ENCODE peak calls at places on chromosomes 3 and 15, in nine cellular contexts. One of them, this sample, is unnamed. For H3K4me1, the result is how much of the 10 kb centered on the place peaks cover.

GRCh38 chr3:174170248-174170647 is 688.9 kb upstream of the NAALADL2 start:
- DNase-seq in hepatocyte: peak
- DNase-seq in GM12878: no peak
- DNase-seq in heart right ventricle: no peak
- DNase-seq in left ventricle myocardium inferior: no peak
- DNase-seq in uterus: no peak
- DNase-seq in neural progenitor cell: no peak
- DNase-seq in breast epithelium: no peak
- DNase-seq in esophagus squamous epithelium: no peak
- DNase-seq in this sample: no peak

GRCh38 chr15:40746916-40747418 is 8.1 kb downstream of the RMDN3 start:
- DNase-seq in hepatocyte: no peak
- DNase-seq in GM12878: no peak
- DNase-seq in heart right ventricle: no peak
- DNase-seq in left ventricle myocardium inferior: no peak
- DNase-seq in uterus: no peak
- DNase-seq in neural progenitor cell: no peak
- DNase-seq in breast epithelium: no peak
- DNase-seq in esophagus squamous epithelium: no peak
- DNase-seq in this sample: no peak

GRCh38 chr15:76197703-76198455 is 113.4 kb downstream of the ETFA start:
- DNase-seq in hepatocyte: no peak
- DNase-seq in GM12878: no peak
- DNase-seq in heart right ventricle: no peak
- DNase-seq in left ventricle myocardium inferior: no peak
- DNase-seq in uterus: no peak
- DNase-seq in neural progenitor cell: no peak
- DNase-seq in breast epithelium: no peak
- DNase-seq in esophagus squamous epithelium: no peak
- DNase-seq in this sample: no peak

GRCh38 chr3:191894406-191894805 is 433.4 kb downstream of the PYDC2 start:
- DNase-seq in hepatocyte: no peak
- DNase-seq in GM12878: no peak
- DNase-seq in heart right ventricle: no peak
- DNase-seq in left ventricle myocardium inferior: no peak
- DNase-seq in uterus: no peak
- DNase-seq in neural progenitor cell: no peak
- DNase-seq in breast epithelium: no peak
- DNase-seq in esophagus squamous epithelium: no peak
- DNase-seq in this sample: no peak

GRCh38 chr15:69460481-69460880 is 7.9 kb downstream of the RPLP1 start:
- DNase-seq in hepatocyte: no peak
- DNase-seq in GM12878: no peak
- DNase-seq in heart right ventricle: no peak
- DNase-seq in left ventricle myocardium inferior: no peak
- DNase-seq in uterus: no peak
- DNase-seq in neural progenitor cell: no peak
- DNase-seq in breast epithelium: no peak
- DNase-seq in esophagus squamous epithelium: no peak
- DNase-seq in this sample: no peak

GRCh38 chr3:55572816-55573215 is 85.7 kb upstream of the WNT5A start:
- DNase-seq in hepatocyte: no peak
- DNase-seq in GM12878: no peak
- DNase-seq in heart right ventricle: no peak
- DNase-seq in left ventricle myocardium inferior: no peak
- DNase-seq in uterus: no peak
- DNase-seq in neural progenitor cell: no peak
- DNase-seq in breast epithelium: no peak
- DNase-seq in esophagus squamous epithelium: no peak
- DNase-seq in this sample: no peak

GRCh38 chr3:178405456-178405970 is 130.7 kb upstream of the KCNMB2 start:
- DNase-seq in hepatocyte: no peak
- DNase-seq in GM12878: no peak
- DNase-seq in heart right ventricle: no peak
- DNase-seq in left ventricle myocardium inferior: no peak
- DNase-seq in uterus: no peak
- DNase-seq in neural progenitor cell: no peak
- DNase-seq in breast epithelium: no peak
- DNase-seq in esophagus squamous epithelium: no peak
- DNase-seq in this sample: no peak

GRCh38 chr3:114449271-114450007 is 155.6 kb downstream of the TIGIT start:
- DNase-seq in hepatocyte: no peak
- DNase-seq in GM12878: no peak
- DNase-seq in heart right ventricle: no peak
- DNase-seq in left ventricle myocardium inferior: no peak
- DNase-seq in uterus: no peak
- DNase-seq in neural progenitor cell: no peak
- DNase-seq in breast epithelium: no peak
- DNase-seq in esophagus squamous epithelium: no peak
- DNase-seq in this sample: peak

GRCh38 chr3:8975081-8976020 is 12.1 kb upstream of the RAD18 start:
- DNase-seq in hepatocyte: no peak
- DNase-seq in GM12878: no peak
- DNase-seq in heart right ventricle: no peak
- DNase-seq in left ventricle myocardium inferior: no peak
- DNase-seq in uterus: no peak
- DNase-seq in neural progenitor cell: no peak
- DNase-seq in breast epithelium: no peak
- DNase-seq in esophagus squamous epithelium: no peak
- DNase-seq in this sample: no peak

GRCh38 chr3:170154084-170154483 is 27.4 kb downstream of the PHC3 start:
- DNase-seq in hepatocyte: no peak
- DNase-seq in GM12878: no peak
- DNase-seq in heart right ventricle: no peak
- DNase-seq in left ventricle myocardium inferior: no peak
- DNase-seq in uterus: no peak
- DNase-seq in neural progenitor cell: no peak
- DNase-seq in breast epithelium: no peak
- DNase-seq in esophagus squamous epithelium: no peak
- DNase-seq in this sample: no peak

GRCh38 chr3:193400304-193400703 is 21.8 kb upstream of the ATP13A5 start:
- DNase-seq in hepatocyte: no peak
- DNase-seq in GM12878: no peak
- DNase-seq in heart right ventricle: no peak
- DNase-seq in left ventricle myocardium inferior: no peak
- DNase-seq in uterus: no peak
- DNase-seq in neural progenitor cell: no peak
- DNase-seq in breast epithelium: peak
- DNase-seq in esophagus squamous epithelium: no peak
- DNase-seq in this sample: no peak

GRCh38 chr3:192408721-192409151 is 318.6 kb downstream of the FGF12 start:
- DNase-seq in hepatocyte: peak
- DNase-seq in GM12878: no peak
- DNase-seq in heart right ventricle: peak
- DNase-seq in left ventricle myocardium inferior: peak
- DNase-seq in uterus: no peak
- DNase-seq in neural progenitor cell: peak
- DNase-seq in breast epithelium: no peak
- DNase-seq in esophagus squamous epithelium: no peak
- DNase-seq in this sample: no peak

GRCh38 chr3:15042936-15043335 is 22.2 kb downstream of the MRPS25 start:
- DNase-seq in hepatocyte: no peak
- DNase-seq in GM12878: no peak
- DNase-seq in heart right ventricle: no peak
- DNase-seq in left ventricle myocardium inferior: no peak
- DNase-seq in uterus: no peak
- DNase-seq in neural progenitor cell: no peak
- DNase-seq in breast epithelium: no peak
- DNase-seq in esophagus squamous epithelium: no peak
- DNase-seq in this sample: no peak

GRCh38 chr15:59532770-59533379 is 78.7 kb upstream of the GCNT3 start:
- DNase-seq in hepatocyte: peak
- DNase-seq in GM12878: no peak
- DNase-seq in heart right ventricle: no peak
- DNase-seq in left ventricle myocardium inferior: no peak
- DNase-seq in uterus: no peak
- DNase-seq in neural progenitor cell: peak
- DNase-seq in breast epithelium: no peak
- DNase-seq in esophagus squamous epithelium: no peak
- DNase-seq in this sample: peak

GRCh38 chr3:42013652-42014442 is 51.9 kb upstream of the ULK4 start:
- DNase-seq in hepatocyte: peak
- DNase-seq in GM12878: no peak
- DNase-seq in heart right ventricle: peak
- DNase-seq in left ventricle myocardium inferior: peak
- DNase-seq in uterus: peak
- DNase-seq in neural progenitor cell: peak
- DNase-seq in breast epithelium: no peak
- DNase-seq in esophagus squamous epithelium: no peak
- DNase-seq in this sample: peak

GRCh38 chr15:88792342-88793282 is 10.6 kb upstream of the ACAN start:
- DNase-seq in hepatocyte: no peak
- DNase-seq in GM12878: no peak
- DNase-seq in heart right ventricle: no peak
- DNase-seq in left ventricle myocardium inferior: no peak
- DNase-seq in uterus: no peak
- DNase-seq in neural progenitor cell: peak
- DNase-seq in breast epithelium: no peak
- DNase-seq in esophagus squamous epithelium: no peak
- DNase-seq in this sample: no peak

GRCh38 chr3:125058959-125059358 is 3.2 kb upstream of the HEG1 start:
- DNase-seq in hepatocyte: no peak
- DNase-seq in GM12878: no peak
- DNase-seq in heart right ventricle: no peak
- DNase-seq in left ventricle myocardium inferior: no peak
- DNase-seq in uterus: no peak
- DNase-seq in neural progenitor cell: no peak
- DNase-seq in breast epithelium: no peak
- DNase-seq in esophagus squamous epithelium: no peak
- DNase-seq in this sample: no peak

GRCh38 chr3:125059488-125060245 is 3.9 kb upstream of the HEG1 start:
- DNase-seq in hepatocyte: no peak
- DNase-seq in GM12878: no peak
- DNase-seq in heart right ventricle: no peak
- DNase-seq in left ventricle myocardium inferior: no peak
- DNase-seq in uterus: no peak
- DNase-seq in neural progenitor cell: no peak
- DNase-seq in breast epithelium: no peak
- DNase-seq in esophagus squamous epithelium: no peak
- DNase-seq in this sample: no peak

GRCh38 chr3:125062904-125063618 is 7.3 kb upstream of the HEG1 start:
- DNase-seq in hepatocyte: peak
- DNase-seq in GM12878: no peak
- DNase-seq in heart right ventricle: peak
- DNase-seq in left ventricle myocardium inferior: peak
- DNase-seq in uterus: peak
- DNase-seq in neural progenitor cell: no peak
- DNase-seq in breast epithelium: peak
- DNase-seq in esophagus squamous epithelium: no peak
- DNase-seq in this sample: no peak

GRCh38 chr3:125061646-125062045 is 5.8 kb upstream of the HEG1 start:
- DNase-seq in hepatocyte: no peak
- DNase-seq in GM12878: no peak
- DNase-seq in heart right ventricle: no peak
- DNase-seq in left ventricle myocardium inferior: no peak
- DNase-seq in uterus: no peak
- DNase-seq in neural progenitor cell: no peak
- DNase-seq in breast epithelium: no peak
- DNase-seq in esophagus squamous epithelium: no peak
- DNase-seq in this sample: no peak

GRCh38 chr3:125061170-125061569 is 5.4 kb upstream of the HEG1 start:
- DNase-seq in hepatocyte: peak
- DNase-seq in GM12878: no peak
- DNase-seq in heart right ventricle: peak
- DNase-seq in left ventricle myocardium inferior: peak
- DNase-seq in uterus: peak
- DNase-seq in neural progenitor cell: no peak
- DNase-seq in breast epithelium: no peak
- DNase-seq in esophagus squamous epithelium: no peak
- DNase-seq in this sample: no peak
- H3K4me1 ChIP-seq in hepatocyte: under half
- H3K4me1 ChIP-seq in GM12878: under half
- H3K4me1 ChIP-seq in heart right ventricle: half or more
- H3K4me1 ChIP-seq in left ventricle myocardium inferior: half or more
- H3K4me1 ChIP-seq in uterus: under half
- H3K4me1 ChIP-seq in neural progenitor cell: under half
- H3K4me1 ChIP-seq in breast epithelium: under half
- H3K4me1 ChIP-seq in esophagus squamous epithelium: under half
- H3K4me1 ChIP-seq in this sample: under half

GRCh38 chr3:183582161-183582560 is 26.7 kb upstream of the KLHL6 start:
- DNase-seq in hepatocyte: no peak
- DNase-seq in GM12878: no peak
- DNase-seq in heart right ventricle: peak
- DNase-seq in left ventricle myocardium inferior: no peak
- DNase-seq in uterus: no peak
- DNase-seq in neural progenitor cell: no peak
- DNase-seq in breast epithelium: no peak
- DNase-seq in esophagus squamous epithelium: no peak
- DNase-seq in this sample: no peak
- H3K4me1 ChIP-seq in hepatocyte: under half
- H3K4me1 ChIP-seq in GM12878: under half
- H3K4me1 ChIP-seq in heart right ventricle: half or more
- H3K4me1 ChIP-seq in left ventricle myocardium inferior: half or more
- H3K4me1 ChIP-seq in uterus: under half
- H3K4me1 ChIP-seq in neural progenitor cell: under half
- H3K4me1 ChIP-seq in breast epithelium: under half
- H3K4me1 ChIP-seq in esophagus squamous epithelium: under half
- H3K4me1 ChIP-seq in this sample: half or more

DNA sequence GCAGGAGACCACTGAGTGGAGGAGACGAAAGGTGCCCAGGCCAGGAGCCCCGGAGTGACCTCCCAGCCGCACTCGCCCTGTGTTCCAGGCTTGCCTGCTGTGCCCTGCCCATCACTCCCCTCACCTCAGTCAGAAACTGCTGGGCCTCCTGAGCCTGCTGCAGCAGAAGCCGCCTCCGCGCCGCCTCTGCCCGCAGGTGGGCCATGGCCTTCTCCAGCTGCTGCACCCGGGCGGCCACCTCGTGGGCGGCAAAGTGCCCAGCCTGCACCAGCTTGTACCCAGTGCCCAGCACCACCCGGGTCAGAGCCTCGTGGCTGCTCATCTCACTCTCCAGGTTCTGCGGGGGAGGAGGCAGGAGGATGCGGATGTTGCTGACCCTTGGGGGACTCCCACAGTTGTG is 17.6 kb downstream of the PLA2G4B start:
- DNase-seq in hepatocyte: no peak
- DNase-seq in GM12878: no peak
- DNase-seq in heart right ventricle: no peak
- DNase-seq in left ventricle myocardium inferior: no peak
- DNase-seq in uterus: no peak
- DNase-seq in neural progenitor cell: no peak
- DNase-seq in breast epithelium: no peak
- DNase-seq in esophagus squamous epithelium: no peak
- DNase-seq in this sample: no peak
- H3K4me1 ChIP-seq in hepatocyte: under half
- H3K4me1 ChIP-seq in GM12878: under half
- H3K4me1 ChIP-seq in heart right ventricle: under half
- H3K4me1 ChIP-seq in left ventricle myocardium inferior: under half
- H3K4me1 ChIP-seq in uterus: under half
- H3K4me1 ChIP-seq in neural progenitor cell: under half
- H3K4me1 ChIP-seq in breast epithelium: under half
- H3K4me1 ChIP-seq in esophagus squamous epithelium: under half
- H3K4me1 ChIP-seq in this sample: under half

DNA sequence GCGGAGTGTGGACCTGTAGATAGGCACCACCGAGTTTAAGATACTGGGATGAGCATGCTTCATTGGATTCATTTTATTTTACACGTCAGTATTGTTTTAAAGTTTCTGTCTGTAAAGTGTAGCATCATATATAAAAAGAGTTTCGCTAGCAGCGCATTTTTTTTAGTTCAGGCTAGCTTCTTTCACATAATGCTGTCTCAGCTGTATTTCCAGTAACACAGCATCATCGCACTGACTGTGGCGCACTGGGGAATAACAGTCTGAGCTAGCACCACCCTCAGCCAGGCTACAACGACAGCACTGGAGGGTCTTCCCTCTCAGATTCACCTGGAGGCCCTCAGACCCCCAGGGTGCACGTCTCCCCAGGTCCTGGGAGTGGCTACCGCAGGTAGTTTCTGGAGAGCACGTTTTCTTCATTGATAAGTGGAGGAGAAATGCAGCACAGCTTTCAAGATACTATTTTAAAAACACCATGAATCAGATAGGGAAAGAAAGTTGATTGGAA is 29.5 kb downstream of the SYNM start:
- DNase-seq in hepatocyte: no peak
- DNase-seq in GM12878: no peak
- DNase-seq in heart right ventricle: no peak
- DNase-seq in left ventricle myocardium inferior: no peak
- DNase-seq in uterus: no peak
- DNase-seq in neural progenitor cell: no peak
- DNase-seq in breast epithelium: peak
- DNase-seq in esophagus squamous epithelium: no peak
- DNase-seq in this sample: no peak
- H3K4me1 ChIP-seq in hepatocyte: under half
- H3K4me1 ChIP-seq in GM12878: under half
- H3K4me1 ChIP-seq in heart right ventricle: under half
- H3K4me1 ChIP-seq in left ventricle myocardium inferior: half or more
- H3K4me1 ChIP-seq in uterus: under half
- H3K4me1 ChIP-seq in neural progenitor cell: under half
- H3K4me1 ChIP-seq in breast epithelium: under half
- H3K4me1 ChIP-seq in esophagus squamous epithelium: under half
- H3K4me1 ChIP-seq in this sample: under half